ENCODE peak calls at places on chromosome 18, in seven cellular contexts. W is AML-193, E is EL, L is RPMI8226, U is kidney tubule cell, T is activated T-helper 1 cell treated with Interleukin-2 at 50 U/mL for 16 hours, Z is lower lobe of right lung. F is an unnamed sample.

GRCh38 chr18:53947092-53947640 is 277.3 kb downstream of the MBD2 start:
- DNase-seq in W (no peak), E (no peak), L (no peak), U (peak), T (no peak), Z (no peak), F (no peak)

GRCh38 chr18:13235981-13236380 is 17.4 kb downstream of the LDLRAD4 start:
- DNase-seq in W (no peak), E (no peak), L (no peak), U (no peak), T (no peak), Z (peak), F (no peak)

GRCh38 chr18:8562914-8563313 is 46.3 kb upstream of the RAB12 start:
- DNase-seq in W (no peak), E (no peak), L (no peak), U (no peak), T (no peak), Z (no peak), F (no peak)

GRCh38 chr18:72847771-72848170 is 20.0 kb downstream of the NETO1 start:
- DNase-seq in W (no peak), E (no peak), L (no peak), U (no peak), T (no peak), Z (no peak), F (no peak)

GRCh38 chr18:9422816-9423519 is 52.3 kb upstream of the RALBP1 start:
- DNase-seq in W (no peak), E (no peak), L (no peak), U (peak), T (no peak), Z (no peak), F (no peak)

GRCh38 chr18:45282101-45282812 is 333.0 kb upstream of the SLC14A2 start:
- DNase-seq in W (no peak), E (peak), L (peak), U (peak), T (no peak), Z (no peak), F (no peak)

GRCh38 chr18:60064271-60064670 is 164.5 kb downstream of the PMAIP1 start:
- DNase-seq in W (no peak), E (peak), L (no peak), U (peak), T (no peak), Z (no peak), F (no peak)

GRCh38 chr18:61635901-61636528 is 256.8 kb downstream of the RNF152 start:
- DNase-seq in W (peak), E (peak), L (peak), U (peak), T (no peak), Z (peak), F (no peak)

GRCh38 chr18:12606592-12607315 is 51.2 kb downstream of the SPIRE1 start:
- DNase-seq in W (peak), E (peak), L (peak), U (peak), T (no peak), Z (no peak), F (no peak)

GRCh38 chr18:13653746-13654455 is 72.5 kb downstream of the FAM210A start:
- DNase-seq in W (no peak), E (no peak), L (no peak), U (peak), T (no peak), Z (no peak), F (no peak)

GRCh38 chr18:62325806-62326645 is 916 bp downstream of the TNFRSF11A start:
- DNase-seq in W (no peak), E (peak), L (peak), U (peak), T (no peak), Z (no peak), F (no peak)

GRCh38 chr18:48801728-48802542 is 148.8 kb downstream of the SMAD7 start:
- DNase-seq in W (no peak), E (no peak), L (no peak), U (no peak), T (no peak), Z (peak), F (no peak)

GRCh38 chr18:43543236-43543635 is 265.9 kb upstream of the SYT4 start:
- DNase-seq in W (no peak), E (no peak), L (no peak), U (no peak), T (no peak), Z (no peak), F (no peak)

GRCh38 chr18:21439453-21439852 is 161.1 kb downstream of the ESCO1 start:
- DNase-seq in W (no peak), E (peak), L (no peak), U (peak), T (no peak), Z (no peak), F (no peak)

GRCh38 chr18:45014047-45014501 is 333.4 kb downstream of the SETBP1 start:
- DNase-seq in W (no peak), E (peak), L (no peak), U (peak), T (no peak), Z (no peak), F (peak)

GRCh38 chr18:71040161-71040560 is 751.3 kb downstream of the SOCS6 start:
- DNase-seq in W (no peak), E (no peak), L (no peak), U (no peak), T (no peak), Z (no peak), F (no peak)

GRCh38 chr18:10936211-10937053 is 212.9 kb downstream of the PIEZO2 start:
- DNase-seq in W (no peak), E (peak), L (no peak), U (no peak), T (no peak), Z (no peak), F (no peak)

GRCh38 chr18:9851511-9851910 is 34.3 kb upstream of the TXNDC2 start:
- DNase-seq in W (peak), E (no peak), L (no peak), U (no peak), T (no peak), Z (peak), F (no peak)

GRCh38 chr18:63259581-63259830 is 60.1 kb downstream of the BCL2 start:
- DNase-seq in W (no peak), E (no peak), L (no peak), U (no peak), T (no peak), Z (no peak), F (no peak)

GRCh38 chr18:51643483-51643882 is 446.0 kb upstream of the MEX3C start:
- DNase-seq in W (no peak), E (no peak), L (no peak), U (no peak), T (no peak), Z (no peak), F (no peak)

GRCh38 chr18:76349067-76349715 is 145.9 kb downstream of the ZNF516 start:
- DNase-seq in W (peak), E (peak), L (peak), U (peak), T (peak), Z (no peak), F (peak)

GRCh38 chr18:4758980-4759379 is 303.9 kb upstream of the DLGAP1 start:
- DNase-seq in W (no peak), E (no peak), L (no peak), U (no peak), T (no peak), Z (no peak), F (no peak)

GRCh38 chr18:46452820-46453219 is 204.2 kb downstream of the LOXHD1 start:
- DNase-seq in W (no peak), E (peak), L (no peak), U (peak), T (no peak), Z (no peak), F (no peak)

GRCh38 chr18:55351220-55351619 is 236.8 kb downstream of the TCF4 start:
- DNase-seq in W (no peak), E (peak), L (no peak), U (peak), T (no peak), Z (no peak), F (no peak)

GRCh38 chr18:25726278-25726677 is 364.1 kb downstream of the SS18 start:
- DNase-seq in W (no peak), E (peak), L (no peak), U (peak), T (no peak), Z (no peak), F (no peak)

GRCh38 chr18:43383031-43383430 is 105.7 kb upstream of the SYT4 start:
- DNase-seq in W (no peak), E (no peak), L (no peak), U (no peak), T (no peak), Z (no peak), F (no peak)

GRCh38 chr18:2036136-2036535 is 535.2 kb downstream of the METTL4 start:
- DNase-seq in W (no peak), E (peak), L (no peak), U (peak), T (no peak), Z (no peak), F (no peak)

GRCh38 chr18:63979409-63979908 is 9.6 kb downstream of the SERPINB8 start:
- DNase-seq in W (peak), E (peak), L (peak), U (peak), T (no peak), Z (no peak), F (no peak)

GRCh38 chr18:55477537-55478300 is 110.3 kb downstream of the TCF4 start:
- DNase-seq in W (peak), E (peak), L (peak), U (peak), T (no peak), Z (no peak), F (no peak)

F was measured in NT2/D1.